ENCODE peak calls at places on chromosome 13, in five cellular contexts. O is T-cell, N is T47D, B is mesothelial cell of epicardium, S is stromal cell of bone marrow. T is an unnamed sample.

GRCh38 chr13:65843314-65843731 is 1386.8 kb downstream of the PCDH9 start:
- DNase-seq in O (no peak), N (no peak), B (no peak), S (no peak), T (no peak)

GRCh38 chr13:40385858-40386180 is 280.6 kb downstream of the FOXO1 start:
- DNase-seq in O (no peak), N (no peak), B (no peak), S (no peak), T (no peak)

GRCh38 chr13:41942462-41943094 is 18.3 kb downstream of the VWA8 start:
- DNase-seq in O (no peak), N (no peak), B (no peak), S (no peak), T (no peak)

GRCh38 chr13:48580886-48581285 is 48.0 kb upstream of the RCBTB2 start:
- DNase-seq in O (no peak), N (no peak), B (no peak), S (no peak), T (no peak)

GRCh38 chr13:110138009-110138699 is 168.8 kb downstream of the COL4A1 start:
- DNase-seq in O (peak; percentile 17), N (peak; percentile 48), B (no peak), S (no peak), T (peak; percentile 77)

GRCh38 chr13:81872581-81872980 is 1531.7 kb upstream of the SPRY2 start:
- DNase-seq in O (no peak), N (no peak), B (no peak), S (no peak), T (no peak)

GRCh38 chr13:50441141-50441540 is 402.4 kb downstream of the DLEU7 start:
- DNase-seq in O (no peak), N (no peak), B (no peak), S (no peak), T (no peak)

GRCh38 chr13:91058066-91058465 is 289.4 kb upstream of the MIR17HG start:
- DNase-seq in O (no peak), N (peak; percentile 8), B (no peak), S (no peak), T (no peak)